ENCODE peak calls at places on chromosome 10, in eight cellular contexts. Q, Z, R, F, B, W, U and Y are unnamed samples.
A peak's percentile ranks its signal among the peaks of the same experiment; 100 is the strongest.

GRCh38 chr10:116722736-116723427 is 19.5 kb downstream of the HSPA12A start:
- DNase-seq in Q (no peak), Z (no peak), R (peak; percentile 39), F (no peak), B (no peak), W (no peak), U (no peak), Y (no peak)

GRCh38 chr10:88992945-88993537 is 2.4 kb downstream of the FAS start:
- DNase-seq in Q (no peak), Z (no peak), R (no peak), F (no peak), B (no peak), W (peak; percentile 56), U (no peak), Y (peak; percentile 18)

GRCh38 chr10:60944159-60944909 is at the start of gene RHOBTB1:
- DNase-seq in Q (peak; percentile 88), Z (peak; percentile 85), R (peak; percentile 91), F (peak; percentile 93), B (peak; percentile 87), W (peak; percentile 85), U (peak; percentile 71), Y (no peak)

GRCh38 chr10:73840056-73840402 is 28.6 kb upstream of the NDST2 start:
- DNase-seq in Q (no peak), Z (no peak), R (no peak), F (no peak), B (no peak), W (no peak), U (no peak), Y (no peak)

GRCh38 chr10:47047577-47048532 is 136.6 kb downstream of the PTPN20 start:
- DNase-seq in Q (peak; percentile 87), Z (peak; percentile 83), R (peak; percentile 87), F (peak; percentile 86), B (peak; percentile 86), W (peak; percentile 39), U (peak; percentile 72), Y (peak; percentile 25)

GRCh38 chr10:72796042-72796441 is 97.5 kb upstream of the OIT3 start:
- DNase-seq in Q (no peak), Z (no peak), R (no peak), F (no peak), B (no peak), W (peak; percentile 52), U (no peak), Y (no peak)

GRCh38 chr10:15898046-15898445 is 37.7 kb upstream of the MINDY3 start:
- DNase-seq in Q (no peak), Z (no peak), R (no peak), F (no peak), B (no peak), W (peak; percentile 5), U (no peak), Y (no peak)

GRCh38 chr10:119211625-119212441 is 4.5 kb downstream of the GRK5 start:
- DNase-seq in Q (no peak), Z (no peak), R (peak; percentile 62), F (no peak), B (peak; percentile 51), W (peak; percentile 30), U (no peak), Y (no peak)

GRCh38 chr10:86306628-86307278 is 59.8 kb downstream of the GRID1 start:
- DNase-seq in Q (no peak), Z (no peak), R (no peak), F (peak; percentile 66), B (peak; percentile 82), W (peak; percentile 10), U (no peak), Y (no peak)

GRCh38 chr10:130555411-130555750 is 419.2 kb downstream of the GLRX3 start:
- DNase-seq in Q (no peak), Z (no peak), R (no peak), F (no peak), B (no peak), W (no peak), U (no peak), Y (no peak)

GRCh38 chr10:74924251-74924954 is 98.0 kb downstream of the KAT6B start:
- DNase-seq in Q (no peak), Z (no peak), R (no peak), F (peak; percentile 55), B (no peak), W (peak; percentile 97), U (no peak), Y (no peak)
- H3K4me1 ChIP-seq in Q (peaks cover 10% of the 10 kb centered on the region), Z (peaks cover 82% of the 10 kb centered on the region), R (peaks cover 54% of the 10 kb centered on the region), F (peaks cover 45% of the 10 kb centered on the region), B (peaks cover 36% of the 10 kb centered on the region), W (peaks cover 32% of the 10 kb centered on the region), U (peaks cover 13% of the 10 kb centered on the region), Y (no peaks in the 10 kb centered on the region)

GRCh38 chr10:24902400-24902728 is 50.0 kb downstream of the PRTFDC1 start:
- DNase-seq in Q (no peak), Z (no peak), R (no peak), F (no peak), B (no peak), W (no peak), U (no peak), Y (no peak)

GRCh38 chr10:24904830-24905229 is 47.6 kb downstream of the PRTFDC1 start:
- DNase-seq in Q (no peak), Z (no peak), R (no peak), F (no peak), B (no peak), W (no peak), U (no peak), Y (no peak)

GRCh38 chr10:24900888-24901685 is 51.3 kb downstream of the PRTFDC1 start:
- DNase-seq in Q (no peak), Z (no peak), R (no peak), F (no peak), B (no peak), W (no peak), U (no peak), Y (no peak)

GRCh38 chr10:24899571-24899970 is 52.8 kb downstream of the PRTFDC1 start:
- DNase-seq in Q (no peak), Z (no peak), R (no peak), F (no peak), B (no peak), W (no peak), U (no peak), Y (no peak)

GRCh38 chr10:24901686-24902399 is 50.6 kb downstream of the PRTFDC1 start:
- DNase-seq in Q (peak; percentile 71), Z (peak; percentile 72), R (no peak), F (peak; percentile 71), B (peak; percentile 25), W (peak; percentile 98), U (peak; percentile 41), Y (no peak)
- H3K4me3 ChIP-seq in Q (no peak overlapping the region), Z (no peak overlapping the region), R (no peak overlapping the region), F (no peak overlapping the region), B (no peak overlapping the region), W (no peak overlapping the region), U (no peak overlapping the region), Y (no peak overlapping the region)

DNA sequence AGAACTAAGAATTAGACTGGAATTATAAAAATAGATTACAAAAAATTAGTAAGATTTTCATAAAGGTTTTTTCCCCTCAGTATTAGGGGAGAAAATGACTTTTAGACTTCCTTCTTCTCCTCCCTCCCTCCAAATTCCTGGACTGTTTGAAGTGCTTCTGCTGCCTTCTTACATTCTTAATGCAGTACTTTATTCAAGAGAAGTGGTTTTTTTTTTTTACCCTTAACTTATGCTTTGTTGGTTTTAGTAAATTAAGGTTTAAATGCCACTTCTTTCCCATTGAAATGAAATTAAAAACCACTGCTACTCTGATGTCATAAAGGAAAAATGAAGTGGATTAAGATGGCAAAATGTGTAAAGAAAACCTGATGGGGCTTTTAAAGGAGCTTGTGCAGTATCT is 140.7 kb downstream of the VTI1A start:
- DNase-seq in Q (no peak), Z (no peak), R (no peak), F (no peak), B (no peak), W (peak; percentile 62), U (no peak), Y (no peak)
- H3K4me1 ChIP-seq in Q (peaks cover 6% of the 10 kb centered on the region), Z (no peaks in the 10 kb centered on the region), R (peaks cover 26% of the 10 kb centered on the region), F (no peaks in the 10 kb centered on the region), B (peaks cover 37% of the 10 kb centered on the region), W (no peaks in the 10 kb centered on the region), U (no peaks in the 10 kb centered on the region), Y (no peaks in the 10 kb centered on the region)

GRCh38 chr10:103120546-103120945 is 72.5 kb downstream of the NT5C2 start:
- DNase-seq in Q (no peak), Z (no peak), R (no peak), F (no peak), B (no peak), W (no peak), U (no peak), Y (no peak)
- H3K4me3 ChIP-seq in Q (no peak overlapping the region), Z (no peak overlapping the region), R (no peak overlapping the region), F (no peak overlapping the region), B (no peak overlapping the region), W (no peak overlapping the region), U (no peak overlapping the region), Y (no peak overlapping the region)

GRCh38 chr10:79246606-79247275 is 100.5 kb upstream of the PPIF start:
- DNase-seq in Q (peak; percentile 93), Z (peak; percentile 57), R (peak; percentile 92), F (no peak), B (no peak), W (peak; percentile 47), U (no peak), Y (no peak)

GRCh38 chr10:79250259-79250658 is 97.0 kb upstream of the PPIF start:
- DNase-seq in Q (peak; percentile 90), Z (no peak), R (no peak), F (no peak), B (no peak), W (no peak), U (peak; percentile 60), Y (no peak)

GRCh38 chr10:79248341-79248931 is 98.8 kb upstream of the PPIF start:
- DNase-seq in Q (peak; percentile 92), Z (no peak), R (peak; percentile 93), F (no peak), B (no peak), W (peak; percentile 65), U (no peak), Y (no peak)

GRCh38 chr10:79247373-79248137 is 99.7 kb upstream of the PPIF start:
- DNase-seq in Q (no peak), Z (no peak), R (no peak), F (no peak), B (no peak), W (no peak), U (no peak), Y (no peak)

GRCh38 chr10:79249156-79250121 is 97.8 kb upstream of the PPIF start:
- DNase-seq in Q (no peak), Z (no peak), R (no peak), F (no peak), B (no peak), W (no peak), U (no peak), Y (no peak)
- H3K4me1 ChIP-seq in Q (peaks cover 7% of the 10 kb centered on the region), Z (peaks cover 49% of the 10 kb centered on the region), R (peaks cover 89% of the 10 kb centered on the region), F (peaks cover 8% of the 10 kb centered on the region), B (peaks cover 8% of the 10 kb centered on the region), W (peaks cover 21% of the 10 kb centered on the region), U (peaks cover 45% of the 10 kb centered on the region), Y (peaks cover 28% of the 10 kb centered on the region)